ENCODE peak calls at places on chromosomes 3 and 15, in six cellular contexts. Y is cardiac muscle cell, A is Peyer's patch, Z is lower lobe of right lung, L is GM23248, I is vagina. D is an unnamed sample.

GRCh38 chr15:74129411-74130088 is 836 bp upstream of the ISLR2 start:
- DNase-seq in I (no peak), A (peak; percentile 12), Y (no peak), L (peak; percentile 40), Z (no peak), D (no peak)

GRCh38 chr15:75653347-75653913 is 5.7 kb downstream of the SNX33 start:
- DNase-seq in L (no peak), I (no peak), Y (no peak), A (no peak), Z (no peak), D (no peak)

GRCh38 chr15:40279437-40280141 is 3.3 kb downstream of the ANKRD63 start:
- DNase-seq in Y (peak; percentile 65), I (no peak), Z (peak; percentile 85), A (peak; percentile 62), L (peak; percentile 73), D (peak; percentile 96)

GRCh38 chr3:22947741-22948140 is 255.4 kb upstream of the UBE2E2 start:
- DNase-seq in L (no peak), Y (no peak), I (no peak), Z (no peak), A (no peak), D (no peak)

GRCh38 chr15:68618339-68619302 is 39.8 kb downstream of the CORO2B start:
- DNase-seq in A (no peak), Y (peak; percentile 68), L (peak; percentile 77), Z (no peak), I (no peak), D (no peak)

GRCh38 chr3:132134611-132135010 is 99.8 kb upstream of the CPNE4 start:
- DNase-seq in I (no peak), L (peak; percentile 90), Z (no peak), Y (peak; percentile 82), A (no peak), D (no peak)

GRCh38 chr3:116423945-116424344 is 21.3 kb downstream of the LSAMP start:
- DNase-seq in Z (no peak), L (peak; percentile 14), A (no peak), Y (no peak), I (no peak), D (no peak)

GRCh38 chr3:15299036-15299435 is 33.4 kb downstream of the SH3BP5 start:
- DNase-seq in Y (no peak), I (no peak), A (no peak), L (no peak), Z (no peak), D (no peak)

GRCh38 chr15:50675524-50676144 is 11.0 kb downstream of the TRPM7 start:
- DNase-seq in I (no peak), Y (peak; percentile 64), L (peak; percentile 53), Z (no peak), A (no peak), D (no peak)

GRCh38 chr15:61916104-61916503 is 144.1 kb downstream of the VPS13C start:
- DNase-seq in Z (no peak), A (no peak), L (peak; percentile 77), Y (no peak), I (no peak), D (no peak)

GRCh38 chr3:133452603-133453313 is 52.9 kb downstream of the BFSP2 start:
- DNase-seq in A (no peak), L (peak; percentile 13), Y (no peak), I (no peak), Z (no peak), D (no peak)

GRCh38 chr3:178300441-178300959 is 235.7 kb upstream of the KCNMB2 start:
- DNase-seq in Y (no peak), I (no peak), Z (no peak), A (no peak), L (no peak), D (no peak)

DNA sequence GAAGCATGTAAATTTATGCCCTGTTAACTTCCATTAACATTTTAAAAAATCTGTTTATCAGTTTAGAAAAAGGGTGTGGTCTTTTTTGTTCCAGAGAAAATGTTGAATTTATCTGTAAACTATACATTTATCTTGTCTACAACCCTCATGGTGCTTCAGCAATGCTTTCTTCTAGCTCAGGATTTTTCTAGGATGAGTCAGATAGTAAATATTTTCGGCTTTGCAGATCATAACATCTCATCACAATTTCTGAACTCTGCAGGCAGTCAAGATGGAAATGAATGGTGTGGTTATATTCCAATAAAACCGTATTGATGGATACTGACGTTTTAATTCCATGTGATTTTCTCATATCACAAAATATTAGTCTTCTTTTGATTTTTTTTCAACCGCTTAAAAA is 70.5 kb upstream of the FOXB1 start:
- DNase-seq in Y (no peak), A (no peak), Z (no peak), L (peak; percentile 8), I (no peak), D (no peak)
- H3K4me3 ChIP-seq in Y (no peak overlapping the region), A (no peak overlapping the region), Z (no peak overlapping the region), L (no peak overlapping the region), I (no peak overlapping the region), D (no peak overlapping the region)

DNA sequence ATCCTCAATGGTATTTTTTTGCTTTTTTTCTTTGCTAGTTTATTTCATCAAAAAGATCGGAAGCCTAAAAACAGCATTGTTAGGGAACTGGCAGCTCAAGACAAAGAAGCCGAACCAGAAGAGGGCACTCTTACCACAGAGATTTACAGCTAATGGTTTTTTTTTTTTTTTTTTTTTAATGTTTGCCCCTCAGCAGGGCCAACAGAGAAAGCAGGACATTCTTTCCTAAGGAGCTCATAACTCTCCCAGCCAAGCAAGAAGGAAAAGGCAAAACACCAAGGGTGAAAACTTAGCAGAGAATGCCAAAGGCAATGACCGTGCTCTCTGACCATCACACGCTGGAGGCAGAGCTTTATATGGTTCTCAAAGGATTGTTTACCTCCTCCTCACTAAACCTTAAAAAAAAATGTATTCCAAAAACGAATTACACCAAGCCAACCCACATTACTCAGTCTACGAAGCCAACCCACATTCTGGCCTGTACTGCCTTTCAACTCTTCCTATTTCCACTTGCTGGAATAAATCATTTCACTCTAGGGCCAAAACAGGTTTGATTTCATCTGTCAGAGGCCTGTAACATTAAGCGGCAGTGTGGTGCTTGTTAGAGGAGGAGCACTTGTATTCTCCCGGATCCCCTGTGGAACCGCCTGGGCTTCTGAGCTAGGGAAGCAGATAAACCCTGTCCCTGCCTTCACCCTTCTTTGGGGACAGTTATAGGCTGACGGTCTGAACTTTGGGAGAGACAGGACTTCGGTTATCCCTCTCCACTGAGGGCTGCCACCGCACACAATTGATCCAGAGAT is 35.6 kb upstream of the GYG1 start:
- DNase-seq in I (no peak), Z (no peak), Y (peak; percentile 94), L (peak; percentile 94), A (no peak), D (peak; percentile 40)
- H3K4me3 ChIP-seq in I (no peak overlapping the region), Z (no peak overlapping the region), Y (no peak overlapping the region), L (peak overlapping the region; percentile 1), A (no peak overlapping the region), D (no peak overlapping the region)

DNA sequence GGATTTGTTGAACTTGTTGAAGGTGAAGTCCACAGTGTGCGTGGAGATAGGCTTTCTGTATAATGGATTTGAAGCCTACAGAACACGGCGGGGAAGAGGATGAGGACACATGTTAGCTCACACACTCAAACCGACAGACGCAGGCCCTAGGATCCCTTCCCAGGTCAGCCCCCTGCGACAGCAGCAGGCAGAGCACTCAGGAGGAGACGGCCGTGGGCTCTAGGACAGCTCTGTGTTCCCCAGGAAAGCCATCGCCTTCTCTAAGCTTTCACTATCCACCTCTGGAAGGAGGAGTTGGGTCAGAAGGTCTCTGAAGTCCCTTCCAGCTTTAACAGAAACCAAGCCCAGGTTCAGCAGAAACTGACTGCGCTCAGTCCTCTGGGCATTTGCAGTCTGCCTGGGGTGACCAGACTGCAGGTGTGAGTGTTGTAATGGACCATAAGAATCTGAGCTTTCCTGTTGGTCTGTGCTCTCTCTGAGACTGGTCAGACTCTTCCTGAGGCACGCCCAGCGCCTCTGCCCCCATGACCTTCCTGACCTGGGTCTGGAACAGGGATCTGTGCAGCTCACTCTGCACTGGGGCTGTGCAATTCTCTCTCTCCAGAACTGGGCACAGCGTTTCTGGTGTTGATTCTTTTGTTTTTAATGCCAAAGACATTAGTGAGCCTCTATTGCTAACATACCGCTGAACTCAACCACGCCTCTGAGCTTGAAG is 33.5 kb downstream of the UMPS start:
- DNase-seq in A (no peak), Y (no peak), I (no peak), Z (no peak), L (no peak), D (no peak)
- H3K4me3 ChIP-seq in A (no peak overlapping the region), Y (no peak overlapping the region), I (no peak overlapping the region), Z (no peak overlapping the region), L (no peak overlapping the region), D (no peak overlapping the region)

DNA sequence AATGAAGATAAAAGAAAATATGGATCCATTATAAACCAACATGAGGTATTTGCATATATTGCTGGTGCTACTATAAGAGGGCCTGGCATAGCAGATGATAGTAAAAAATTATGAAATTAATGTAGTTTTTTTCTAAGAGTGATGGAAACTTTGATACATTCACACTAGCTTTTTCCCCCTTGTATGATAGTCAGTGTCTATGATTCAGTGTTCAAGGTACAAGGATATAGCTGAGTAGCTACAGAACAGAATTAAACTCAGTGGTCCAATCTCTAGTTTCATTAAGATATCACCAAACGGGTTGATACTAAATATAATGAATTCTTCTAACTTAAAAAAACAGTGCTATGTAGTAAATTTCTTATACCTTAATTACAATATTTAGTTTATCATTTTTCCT is 49.9 kb upstream of the XRN1 start:
- DNase-seq in I (no peak), A (no peak), Y (no peak), Z (no peak), L (no peak), D (no peak)
- H3K4me3 ChIP-seq in I (no peak overlapping the region), A (no peak overlapping the region), Y (no peak overlapping the region), Z (no peak overlapping the region), L (no peak overlapping the region), D (no peak overlapping the region)

GRCh38 chr3:126476976-126477330 is 1.3 kb upstream of the ZXDC start:
- DNase-seq in I (no peak), L (no peak), Z (no peak), Y (peak; percentile 15), A (no peak), D (peak; percentile 81)
- H3K4me3 ChIP-seq in I (no peak overlapping the region), L (no peak overlapping the region), Z (peak overlapping the region; percentile 74), Y (no peak overlapping the region), A (no peak overlapping the region), D (peak overlapping the region; percentile 82)

GRCh38 chr3:196336319-196337145 is 1.7 kb downstream of the TM4SF19 start:
- DNase-seq in Z (no peak), I (no peak), A (no peak), Y (no peak), L (peak; percentile 30), D (no peak)
- H3K4me3 ChIP-seq in Z (no peak overlapping the region), I (no peak overlapping the region), A (no peak overlapping the region), Y (no peak overlapping the region), L (no peak overlapping the region), D (no peak overlapping the region)

GRCh38 chr3:47476330-47476626 is 537 bp upstream of the SCAP start:
- DNase-seq in I (no peak), Y (no peak), Z (no peak), L (no peak), A (no peak), D (no peak)

GRCh38 chr3:47475570-47476329 is at the start of gene SCAP:
- DNase-seq in Z (peak; percentile 95), I (no peak), Y (peak; percentile 90), A (peak; percentile 95), L (peak; percentile 89), D (peak; percentile 98)

GRCh38 chr3:47475029-47475569 is 642 bp downstream of the SCAP start:
- DNase-seq in L (peak; percentile 69), A (no peak), Y (peak; percentile 36), Z (no peak), I (no peak), D (peak; percentile 66)

GRCh38 chr3:47478022-47478421 is 2.3 kb upstream of the SCAP start:
- DNase-seq in A (no peak), Y (no peak), L (no peak), I (no peak), Z (no peak), D (no peak)

GRCh38 chr3:47476644-47477199 is 981 bp upstream of the SCAP start:
- DNase-seq in Y (no peak), L (no peak), A (no peak), I (no peak), Z (no peak), D (no peak)
- H3K4me3 ChIP-seq in Y (no peak overlapping the region), L (peak overlapping the region; percentile 92), A (peak overlapping the region; percentile 99), I (peak overlapping the region; percentile 94), Z (peak overlapping the region; percentile 91), D (no peak overlapping the region)